ENCODE peak calls at places on chromosomes 7 and 10, in eight cellular contexts. K is HCT116, S is GM23338, C is HepG2, M is K562, R is Panc1, U is HL-60, N is GM12878. F is an unnamed sample.

GRCh38 chr7:143351574-143351973 is 10.9 kb downstream of the FAM131B start:
- DNase-seq in K (no peak), S (no peak), C (no peak), M (no peak), R (no peak), U (no peak), N (no peak), F (no peak)

GRCh38 chr7:113283861-113284260 is 165.5 kb upstream of the SMIM30 start:
- DNase-seq in K (no peak), S (no peak), C (no peak), M (no peak), R (no peak), U (no peak), N (no peak), F (no peak)

GRCh38 chr7:8638076-8638475 is 204.7 kb downstream of the NXPH1 start:
- DNase-seq in K (no peak), S (no peak), C (no peak), M (no peak), R (no peak), U (no peak), N (no peak), F (no peak)

GRCh38 chr7:50142421-50143113 is 49.5 kb upstream of the ZPBP start:
- DNase-seq in K (peak), S (peak), C (peak), M (peak), R (no peak), U (peak), N (peak), F (no peak)

GRCh38 chr7:29331163-29331562 is 136.6 kb downstream of the CHN2 start:
- DNase-seq in K (no peak), S (no peak), C (no peak), M (no peak), R (no peak), U (no peak), N (no peak), F (no peak)

GRCh38 chr10:133110609-133111275 is 23.0 kb downstream of the ADGRA1 start:
- DNase-seq in K (no peak), S (no peak), C (no peak), M (no peak), R (no peak), U (no peak), N (no peak), F (no peak)

GRCh38 chr10:28087675-28088351 is 88.9 kb upstream of the ODAD2 start:
- DNase-seq in K (no peak), S (no peak), C (no peak), M (no peak), R (no peak), U (peak), N (no peak), F (no peak)

GRCh38 chr10:60916025-60916424 is 28.0 kb downstream of the RHOBTB1 start:
- DNase-seq in K (no peak), S (peak), C (no peak), M (peak), R (no peak), U (no peak), N (no peak), F (no peak)

GRCh38 chr7:92020636-92021035 is 80.0 kb downstream of the AKAP9 start:
- DNase-seq in K (no peak), S (no peak), C (no peak), M (no peak), R (no peak), U (no peak), N (no peak), F (no peak)

GRCh38 chr7:127769696-127770400 is 117.9 kb downstream of the SND1 start:
- DNase-seq in K (no peak), S (no peak), C (no peak), M (no peak), R (no peak), U (no peak), N (no peak), F (no peak)

GRCh38 chr7:29993169-29993568 is 3.6 kb upstream of the SCRN1 start:
- DNase-seq in K (no peak), S (no peak), C (no peak), M (no peak), R (no peak), U (no peak), N (no peak), F (no peak)

GRCh38 chr10:31972519-31973041 is 43.9 kb upstream of the ARHGAP12 start:
- DNase-seq in K (no peak), S (no peak), C (no peak), M (peak), R (no peak), U (no peak), N (no peak), F (no peak)

GRCh38 chr10:127353544-127353943 is 157.2 kb upstream of the INSYN2A start:
- DNase-seq in K (no peak), S (no peak), C (no peak), M (no peak), R (no peak), U (no peak), N (no peak), F (no peak)

GRCh38 chr7:155945670-155946325 is 133.5 kb upstream of the SHH start:
- DNase-seq in K (no peak), S (no peak), C (no peak), M (no peak), R (no peak), U (no peak), N (no peak), F (no peak)

GRCh38 chr7:66952343-66953043 is 31.5 kb downstream of the TMEM248 start:
- DNase-seq in K (peak), S (no peak), C (peak), M (no peak), R (peak), U (no peak), N (no peak), F (no peak)

GRCh38 chr7:82049442-82049841 is 279.6 kb upstream of the HGF start:
- DNase-seq in K (no peak), S (no peak), C (no peak), M (no peak), R (peak), U (no peak), N (peak), F (peak)

GRCh38 chr7:91988213-91988612 is 47.6 kb downstream of the AKAP9 start:
- DNase-seq in K (no peak), S (no peak), C (no peak), M (no peak), R (no peak), U (no peak), N (no peak), F (no peak)

DNA sequence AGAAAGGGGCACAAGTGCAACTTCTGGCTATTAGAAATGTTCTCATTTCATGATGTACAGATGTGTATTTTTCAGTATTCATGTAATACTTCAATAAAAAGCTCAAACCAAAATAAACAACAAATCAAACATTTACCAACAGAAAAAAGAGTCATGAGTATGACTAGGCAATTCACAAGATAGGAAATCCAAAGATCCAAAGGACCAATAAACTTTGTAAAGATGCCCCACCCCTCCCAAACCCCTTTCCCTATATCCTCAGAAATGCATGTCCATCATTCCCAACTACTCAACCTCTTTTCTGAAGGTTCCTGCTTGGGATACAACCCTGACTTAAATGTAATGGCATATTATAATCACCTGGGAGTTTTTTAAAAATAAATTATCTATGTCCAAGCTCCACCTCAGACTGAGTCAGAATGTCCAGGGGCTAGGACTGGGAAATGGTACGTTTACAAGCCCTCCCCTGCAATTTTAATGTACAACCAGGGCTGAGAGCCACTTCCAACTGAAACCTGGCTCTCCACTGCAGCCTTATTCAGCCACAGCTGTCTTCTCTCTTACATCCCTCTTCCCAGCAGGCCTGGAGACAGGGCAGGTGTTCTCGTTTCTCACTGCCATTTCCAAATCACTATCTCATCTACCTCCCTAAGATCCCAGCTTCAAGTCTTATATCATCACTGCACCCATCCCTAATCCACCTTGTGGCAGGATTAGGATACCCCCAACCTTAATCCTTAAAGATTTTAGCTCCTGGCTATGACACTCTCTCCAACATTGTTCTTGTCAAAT is 36.5 kb downstream of the COA1 start:
- DNase-seq in K (no peak), S (no peak), C (no peak), M (no peak), R (no peak), U (no peak), N (no peak), F (no peak)
- H3K27ac ChIP-seq in K (no peak), S (no peak), C (no peak), M (no peak), R (no peak), U (no peak), N (no peak), F (peak)

GRCh38 chr10:18406136-18406535 is 245.3 kb downstream of the NSUN6 start:
- DNase-seq in K (peak), S (peak), C (no peak), M (no peak), R (no peak), U (no peak), N (no peak), F (no peak)
- TF ChIP-seq REST in K (no peak), S (no peak), C (no peak), M (no peak), R (no peak), U (no peak), N (no peak), F (no peak)

GRCh38 chr10:130777507-130778165 is 533.9 kb downstream of the TCERG1L start:
- DNase-seq in K (no peak), S (no peak), C (no peak), M (no peak), R (no peak), U (no peak), N (no peak), F (no peak)
- TF ChIP-seq POLR2AphosphoS5 in K (no peak), S (no peak), C (no peak), M (no peak), R (no peak), U (no peak), N (no peak), F (no peak)

GRCh38 chr7:100612730-100613446 is 548 bp downstream of the MOSPD3 start:
- DNase-seq in K (no peak), S (peak), C (peak), M (peak), R (no peak), U (no peak), N (no peak), F (peak)
- H3K27ac ChIP-seq in K (peak), S (no peak), C (peak), M (peak), R (peak), U (peak), N (peak), F (no peak)

GRCh38 chr7:111112439-111112838 is 21.5 kb downstream of the LRRN3 start:
- DNase-seq in K (no peak), S (no peak), C (no peak), M (no peak), R (no peak), U (no peak), N (no peak), F (no peak)

GRCh38 chr7:111107989-111108388 is 17.1 kb downstream of the LRRN3 start:
- DNase-seq in K (no peak), S (no peak), C (no peak), M (no peak), R (no peak), U (no peak), N (no peak), F (peak)

GRCh38 chr7:111108526-111108925 is 17.6 kb downstream of the LRRN3 start:
- DNase-seq in K (no peak), S (no peak), C (peak), M (no peak), R (no peak), U (no peak), N (no peak), F (no peak)

GRCh38 chr7:111115966-111116365 is 25.0 kb downstream of the LRRN3 start:
- DNase-seq in K (no peak), S (no peak), C (no peak), M (no peak), R (no peak), U (no peak), N (no peak), F (no peak)

GRCh38 chr7:111113263-111114017 is 22.5 kb downstream of the LRRN3 start:
- DNase-seq in K (no peak), S (no peak), C (peak), M (no peak), R (no peak), U (no peak), N (no peak), F (no peak)
- TF ChIP-seq REST in K (no peak), S (no peak), C (no peak), M (no peak), R (no peak), U (no peak), N (no peak), F (no peak)

DNA sequence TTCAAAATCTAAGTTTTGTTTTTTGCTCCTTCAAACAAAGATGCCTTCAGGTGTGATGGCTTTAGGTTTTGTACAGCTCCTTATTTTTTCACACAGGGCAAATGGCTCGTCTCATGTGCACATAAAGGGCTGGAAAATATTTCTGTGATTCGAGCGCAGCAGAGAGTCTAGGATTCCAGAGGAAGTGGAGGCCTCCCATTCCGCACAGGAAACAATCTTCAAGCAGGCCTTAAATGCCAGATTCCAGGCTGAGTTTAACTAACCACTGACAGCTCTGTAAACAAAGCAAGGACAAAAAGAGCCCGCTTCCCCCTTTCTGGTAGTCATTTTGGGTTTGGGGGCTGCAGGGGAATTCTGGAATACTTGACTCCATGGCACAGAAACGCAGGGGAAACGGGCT is 87.1 kb downstream of the CALD1 start:
- DNase-seq in K (no peak), S (peak), C (no peak), M (no peak), R (no peak), U (no peak), N (no peak), F (no peak)
- TF ChIP-seq POLR2AphosphoS5 in K (no peak), S (no peak), C (no peak), M (no peak), R (no peak), U (no peak), N (no peak), F (no peak)

GRCh38 chr7:27203964-27204594 is 4.2 kb upstream of the HOXA13 start:
- DNase-seq in K (no peak), S (no peak), C (no peak), M (no peak), R (no peak), U (no peak), N (no peak), F (no peak)
- H3K27ac ChIP-seq in K (no peak), S (no peak), C (no peak), M (no peak), R (no peak), U (no peak), N (no peak), F (no peak)

DNA sequence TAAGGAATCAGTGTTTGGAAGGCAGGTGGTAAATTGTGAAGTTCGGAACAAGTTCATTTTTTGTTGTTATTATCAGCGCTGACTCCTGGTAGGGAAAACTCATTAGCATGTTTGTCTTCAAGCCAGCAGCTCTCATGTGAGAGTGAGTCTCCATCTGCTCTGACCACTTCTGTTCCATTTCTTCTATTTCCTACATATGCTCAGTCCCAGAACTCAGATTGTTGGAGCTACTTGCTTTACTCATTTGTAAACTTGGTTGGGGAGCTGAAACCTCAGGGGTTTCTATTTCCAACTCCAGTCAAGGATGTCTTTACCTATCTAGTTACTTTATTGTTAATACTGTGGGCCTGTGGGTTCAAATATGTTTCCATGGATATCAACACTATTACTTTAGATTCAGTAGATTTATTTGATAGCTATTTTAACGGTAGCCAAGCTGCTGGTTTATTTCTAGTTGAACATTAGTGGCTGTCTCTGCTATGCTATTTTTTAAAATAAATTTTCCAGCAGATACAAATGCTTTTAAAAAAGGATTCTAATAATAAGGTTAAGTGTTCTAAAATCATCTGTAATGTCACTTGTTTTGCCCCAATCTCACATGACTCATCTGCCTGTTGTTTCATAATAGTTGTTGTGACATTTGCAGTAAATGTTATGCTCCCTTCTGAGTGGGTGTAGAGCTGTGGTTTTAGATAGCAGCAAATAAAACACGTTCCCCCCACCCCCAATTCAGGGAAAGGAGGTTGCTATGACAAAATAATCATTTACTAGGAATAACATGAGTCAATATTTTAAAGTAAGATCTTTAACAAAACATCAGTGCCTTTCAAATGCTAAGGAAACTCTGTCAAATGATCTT is 143.3 kb downstream of the HDAC9 start:
- DNase-seq in K (no peak), S (no peak), C (no peak), M (no peak), R (no peak), U (peak), N (no peak), F (no peak)
- TF ChIP-seq REST in K (no peak), S (no peak), C (no peak), M (no peak), R (no peak), U (no peak), N (no peak), F (no peak)